ENCODE peak calls at places on chromosomes 5 and 9, in five cellular contexts. W, K, A, P and C are unnamed samples.

GRCh38 chr5:74647096-74647495 is 6.6 kb upstream of the ENC1 start:
- DNase-seq in W (no peak), K (no peak), A (no peak), P (no peak), C (no peak)

GRCh38 chr5:157540707-157541451 is 34.7 kb downstream of the ADAM19 start:
- DNase-seq in W (peak), K (no peak), A (no peak), P (no peak), C (peak)

GRCh38 chr9:17578577-17578910 is 322 bp upstream of the SH3GL2 start:
- DNase-seq in W (no peak), K (no peak), A (no peak), P (no peak), C (no peak)

GRCh38 chr5:146797683-146798082 is 80.9 kb downstream of the PPP2R2B start:
- DNase-seq in W (no peak), K (no peak), A (no peak), P (no peak), C (no peak)

GRCh38 chr5:89190515-89191265 is 307.7 kb upstream of the MEF2C start:
- DNase-seq in W (no peak), K (no peak), A (no peak), P (no peak), C (no peak)

GRCh38 chr9:91117959-91118651 is 243.6 kb downstream of the AUH start:
- DNase-seq in W (peak), K (peak), A (no peak), P (no peak), C (peak)

GRCh38 chr5:138950411-138951011 is 75.4 kb upstream of the LRRTM2 start:
- DNase-seq in W (no peak), K (no peak), A (no peak), P (no peak), C (no peak)

GRCh38 chr5:108655750-108656450 is 91.8 kb upstream of the FER start:
- DNase-seq in W (no peak), K (no peak), A (peak), P (peak), C (no peak)

GRCh38 chr5:53631251-53631650 is 70.8 kb downstream of the NDUFS4 start:
- DNase-seq in W (no peak), K (no peak), A (no peak), P (no peak), C (no peak)

GRCh38 chr9:105373723-105374122 is 74.1 kb upstream of the FSD1L start:
- DNase-seq in W (no peak), K (no peak), A (no peak), P (no peak), C (no peak)

GRCh38 chr9:130453487-130453886 is 8.7 kb downstream of the ASS1 start:
- DNase-seq in W (no peak), K (peak), A (peak), P (no peak), C (no peak)

GRCh38 chr9:5631021-5631420 is 2.1 kb downstream of the RIC1 start:
- DNase-seq in W (no peak), K (no peak), A (no peak), P (no peak), C (no peak)

GRCh38 chr5:40333459-40334241 is 346.1 kb upstream of the PTGER4 start:
- DNase-seq in W (no peak), K (no peak), A (peak), P (peak), C (no peak)

GRCh38 chr9:78620764-78621163 is 323.8 kb downstream of the PSAT1 start:
- DNase-seq in W (no peak), K (no peak), A (peak), P (no peak), C (no peak)

GRCh38 chr9:106864533-106865143 is 1.7 kb downstream of the ZNF462 start:
- DNase-seq in W (no peak), K (no peak), A (peak), P (peak), C (no peak)

GRCh38 chr5:105213078-105213477 is 1650.5 kb upstream of the NUDT12 start:
- DNase-seq in W (no peak), K (no peak), A (no peak), P (no peak), C (no peak)

GRCh38 chr5:530001-530400 is 5.8 kb upstream of the SLC9A3 start:
- DNase-seq in W (no peak), K (no peak), A (no peak), P (no peak), C (no peak)

GRCh38 chr9:136306691-136307208 is 2.9 kb upstream of the CCDC187 start:
- DNase-seq in W (no peak), K (no peak), A (no peak), P (peak), C (no peak)